ENCODE peak calls at places on chromosomes 12 and 14, in four cellular contexts. C, B, X and M are unnamed samples. For H3K27me3, H3K36me3 and H4K20me1, the result is how much of the 10 kb centered on the place peaks cover.

GRCh38 chr12:19261773-19262172 is 132.2 kb downstream of the PLEKHA5 start:
- DNase-seq in C (no peak), B (peak), X (no peak), M (no peak)

GRCh38 chr14:31388687-31389413 is 31.5 kb downstream of the HEATR5A start:
- DNase-seq in C (peak), B (no peak), X (no peak), M (no peak)

GRCh38 chr14:62234849-62235248 is 472.6 kb downstream of the SNAPC1 start:
- DNase-seq in C (no peak), B (peak), X (no peak), M (no peak)

GRCh38 chr14:68767248-68767645 is 25.6 kb downstream of the ZFP36L1 start:
- DNase-seq in C (no peak), B (no peak), X (no peak), M (no peak)

GRCh38 chr14:96598332-96598928 is 96.2 kb downstream of the PAPOLA start:
- DNase-seq in C (no peak), B (no peak), X (no peak), M (no peak)

GRCh38 chr12:105933671-105934665 is 204.8 kb downstream of the NUAK1 start:
- DNase-seq in C (peak), B (peak), X (peak), M (peak)

GRCh38 chr12:106097011-106097410 is 41.7 kb downstream of the NUAK1 start:
- DNase-seq in C (peak), B (peak), X (no peak), M (no peak)

GRCh38 chr12:46718495-46718894 is 107.3 kb downstream of the SLC38A4 start:
- DNase-seq in C (no peak), B (no peak), X (no peak), M (no peak)

GRCh38 chr12:45336331-45336730 is 120.4 kb downstream of the ANO6 start:
- DNase-seq in C (peak), B (peak), X (peak), M (peak)

GRCh38 chr12:30296486-30296885 is 399.2 kb downstream of the IPO8 start:
- DNase-seq in C (no peak), B (no peak), X (no peak), M (no peak)

GRCh38 chr14:87999282-87999681 is 5.7 kb upstream of the GPR65 start:
- DNase-seq in C (no peak), B (no peak), X (no peak), M (no peak)

GRCh38 chr12:109619002-109619604 is 45.5 kb downstream of the MVK start:
- DNase-seq in C (no peak), B (no peak), X (no peak), M (no peak)

GRCh38 chr14:88592016-88592415 is 29.2 kb downstream of the ZC3H14 start:
- DNase-seq in C (no peak), B (no peak), X (no peak), M (no peak)

GRCh38 chr12:102096855-102097254 is 23.1 kb downstream of the NUP37 start:
- DNase-seq in C (no peak), B (no peak), X (no peak), M (no peak)

GRCh38 chr12:24760162-24760561 is 188.7 kb downstream of the BCAT1 start:
- DNase-seq in C (no peak), B (no peak), X (no peak), M (peak)

GRCh38 chr14:95464524-95464923 is 51.9 kb downstream of the SYNE3 start:
- DNase-seq in C (no peak), B (no peak), X (no peak), M (no peak)

GRCh38 chr12:59322473-59322872 is 273.4 kb upstream of the SLC16A7 start:
- DNase-seq in C (no peak), B (no peak), X (no peak), M (no peak)

GRCh38 chr12:96329018-96329417 is 71.2 kb downstream of the CDK17 start:
- DNase-seq in C (no peak), B (no peak), X (no peak), M (no peak)

GRCh38 chr12:27207626-27208413 is 36.3 kb upstream of the STK38L start:
- DNase-seq in C (no peak), B (peak), X (no peak), M (peak)

GRCh38 chr12:5660271-5660670 is 228.4 kb downstream of the NTF3 start:
- DNase-seq in C (no peak), B (no peak), X (no peak), M (no peak)

GRCh38 chr12:76006028-76006916 is 25.3 kb downstream of the PHLDA1 start:
- DNase-seq in C (no peak), B (no peak), X (no peak), M (no peak)

GRCh38 chr12:90773526-90773925 is 181.4 kb downstream of the CCER1 start:
- DNase-seq in C (peak), B (peak), X (no peak), M (no peak)

GRCh38 chr12:108468149-108468968 is 46.7 kb upstream of the FICD start:
- DNase-seq in C (peak), B (peak), X (no peak), M (peak)

GRCh38 chr12:130212384-130212783 is 50.1 kb downstream of the FZD10 start:
- DNase-seq in C (no peak), B (no peak), X (no peak), M (no peak)

GRCh38 chr14:36556811-36557433 is 25.5 kb downstream of the NKX2-8 start:
- DNase-seq in C (peak), B (peak), X (no peak), M (no peak)

GRCh38 chr14:92400579-92401444 is 77.8 kb downstream of the SLC24A4 start:
- DNase-seq in C (no peak), B (no peak), X (no peak), M (no peak)

GRCh38 chr12:4579305-4580097 is 17.5 kb downstream of the DYRK4 start:
- DNase-seq in C (peak), B (no peak), X (no peak), M (no peak)

GRCh38 chr14:83826838-83827237 is 1703.1 kb upstream of the FLRT2 start:
- DNase-seq in C (peak), B (no peak), X (no peak), M (no peak)

GRCh38 chr14:90900712-90901111 is 84.5 kb upstream of the TTC7B start:
- DNase-seq in C (peak), B (no peak), X (no peak), M (no peak)

GRCh38 chr14:25032092-25032784 is 17.7 kb downstream of the STXBP6 start:
- DNase-seq in C (no peak), B (no peak), X (no peak), M (no peak)

GRCh38 chr14:105075364-105076295 is 10.4 kb upstream of the GPR132 start:
- DNase-seq in C (peak), B (peak), X (no peak), M (no peak)

DNA sequence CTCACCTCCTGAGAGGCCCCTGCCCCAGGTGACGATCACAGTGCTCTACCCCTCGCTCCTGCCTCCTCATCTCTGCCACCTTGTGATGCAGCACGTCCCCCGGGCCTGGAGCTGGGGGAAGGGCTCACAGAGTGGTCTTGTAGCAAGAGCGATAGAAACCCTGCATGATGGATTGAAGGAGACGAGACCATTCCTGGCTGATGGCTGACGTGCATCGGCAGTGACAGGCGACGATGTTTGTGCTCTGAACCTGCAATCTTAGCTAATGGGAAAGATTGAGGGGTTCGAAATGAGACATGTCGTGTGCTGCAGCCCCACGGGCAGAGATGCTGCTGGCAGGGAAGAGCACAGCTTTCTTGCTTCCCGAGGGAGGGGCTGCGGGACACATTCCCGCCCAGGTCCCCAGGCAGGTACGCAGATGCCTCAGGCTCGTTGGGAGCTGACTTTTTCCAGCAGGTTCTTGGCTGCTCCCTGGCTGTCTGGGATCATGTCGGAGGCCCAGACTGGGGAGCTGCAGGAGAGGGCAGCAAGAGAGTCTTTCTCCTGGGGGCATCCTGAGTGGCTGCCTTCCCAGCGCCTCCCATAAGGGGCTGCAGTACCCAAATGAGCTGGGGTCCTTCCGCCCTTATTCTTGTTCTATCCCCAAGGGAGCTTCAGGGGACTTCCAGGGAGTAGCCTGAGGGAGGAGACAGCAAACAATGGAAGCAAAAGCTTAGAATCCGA is 38.7 kb upstream of the GPATCH2L start:
- DNase-seq in C (no peak), B (no peak), X (no peak), M (no peak)
- H3K27me3 ChIP-seq in C (under half), B (under half), X (half or more), M (under half)

DNA sequence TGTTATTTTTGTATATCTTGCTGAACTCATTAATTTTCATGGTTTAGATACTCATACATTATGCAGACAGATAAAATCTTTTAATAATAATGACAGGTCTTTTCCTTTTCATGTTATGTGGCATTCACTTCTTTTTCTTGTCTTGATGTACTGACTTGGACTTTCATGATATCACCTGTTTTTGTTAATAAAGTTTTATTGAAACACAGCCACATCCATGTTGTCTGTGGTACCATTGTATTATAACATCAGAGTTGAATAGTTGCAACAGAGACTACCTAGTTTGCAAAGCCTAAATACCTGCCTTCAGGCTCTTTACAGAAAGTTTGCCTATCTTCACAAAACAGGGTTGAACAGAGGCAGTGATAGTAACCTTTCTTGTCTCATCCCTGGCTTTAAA is 85.1 kb downstream of the RGS6 start:
- DNase-seq in C (no peak), B (no peak), X (no peak), M (no peak)
- H3K36me3 ChIP-seq in C (under half), B (under half), X (under half), M (under half)

DNA sequence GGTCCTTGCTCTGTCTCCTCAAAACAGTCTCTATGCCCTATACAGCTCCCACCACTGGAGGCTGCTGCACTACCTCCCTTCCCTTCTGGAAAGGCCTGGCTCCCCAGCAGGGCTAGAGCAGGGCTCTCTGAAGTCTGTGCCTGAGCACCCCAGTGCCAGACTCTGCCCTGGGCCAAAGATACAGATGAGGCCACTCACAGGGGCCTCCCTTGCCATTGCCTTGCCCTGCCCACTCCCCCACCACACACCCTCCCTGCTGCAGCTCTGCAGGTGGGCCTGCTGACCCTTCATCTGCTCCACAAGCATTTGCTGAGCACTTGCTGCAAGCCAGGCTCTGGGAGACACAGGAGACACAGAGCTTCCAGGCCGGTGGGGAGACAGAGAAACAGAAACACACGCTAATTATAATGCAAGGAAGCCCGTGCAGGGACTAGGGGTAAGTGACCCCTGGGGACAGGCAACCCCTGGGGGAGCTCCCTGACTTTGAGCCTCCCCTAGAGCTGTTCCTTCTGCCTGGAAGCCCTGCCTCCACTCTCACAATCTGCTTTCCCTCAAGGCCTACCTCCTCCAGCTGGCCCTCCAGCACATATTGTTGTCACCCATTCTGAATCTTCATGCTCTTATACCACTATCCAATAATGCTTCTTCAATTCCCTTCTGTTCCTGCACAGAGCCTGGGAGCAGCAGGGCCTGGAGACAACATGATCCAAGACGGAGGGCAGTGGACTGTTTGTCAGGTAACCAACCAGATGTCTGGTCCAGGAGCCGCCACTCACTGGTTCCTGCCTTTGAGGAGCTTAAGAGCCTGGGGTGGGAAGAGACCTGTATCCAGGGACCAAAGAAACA is 32.6 kb upstream of the PNMA1 start:
- DNase-seq in C (no peak), B (no peak), X (no peak), M (no peak)
- H4K20me1 ChIP-seq in C (under half), B (under half), X (under half), M (under half)

DNA sequence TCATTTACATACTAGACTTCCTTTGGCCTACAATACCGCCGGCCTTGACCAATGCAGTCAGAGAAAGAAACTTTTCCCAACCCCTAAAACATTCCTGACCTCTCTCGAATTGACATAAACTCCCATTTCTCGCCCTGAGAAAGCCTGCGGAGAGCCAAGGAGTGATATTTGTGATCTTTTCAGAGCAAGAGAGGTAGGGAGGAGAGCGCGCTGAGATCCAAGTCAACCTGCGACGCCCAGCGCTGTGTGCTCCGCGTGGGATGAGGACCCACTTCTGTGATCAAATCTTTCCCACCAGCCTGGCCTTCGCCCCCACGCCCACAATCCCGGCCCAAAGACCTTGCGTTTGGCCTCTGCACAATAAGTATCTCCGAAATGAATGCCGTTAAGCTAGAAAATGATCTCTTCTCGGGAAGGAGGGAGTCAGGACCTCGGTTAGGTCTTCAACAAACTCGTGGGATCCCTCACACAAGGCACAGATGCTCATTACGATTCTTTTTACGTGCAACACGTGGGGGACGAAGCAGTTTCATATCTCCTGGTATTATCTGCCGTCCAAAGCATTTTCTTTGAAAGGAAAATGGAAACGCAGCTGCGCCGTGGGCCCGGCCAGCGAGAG is 6.3 kb upstream of the NPAS3 start:
- DNase-seq in C (no peak), B (no peak), X (no peak), M (no peak)
- H3K27me3 ChIP-seq in C (under half), B (half or more), X (under half), M (under half)

GRCh38 chr12:72511906-72512305 is 239.7 kb downstream of the TRHDE start:
- DNase-seq in C (peak), B (peak), X (no peak), M (peak)
- H3K36me3 ChIP-seq in C (under half), B (under half), X (under half), M (under half)

GRCh38 chr14:103749452-103749851 is 33.8 kb downstream of the ZFYVE21 start:
- DNase-seq in C (no peak), B (no peak), X (no peak), M (no peak)
- H4K20me1 ChIP-seq in C (under half), B (under half), X (under half), M (under half)

GRCh38 chr12:51864701-51865469 is 16.4 kb upstream of the FIGNL2 start:
- DNase-seq in C (no peak), B (no peak), X (no peak), M (no peak)
- H3K27me3 ChIP-seq in C (under half), B (under half), X (half or more), M (under half)

DNA sequence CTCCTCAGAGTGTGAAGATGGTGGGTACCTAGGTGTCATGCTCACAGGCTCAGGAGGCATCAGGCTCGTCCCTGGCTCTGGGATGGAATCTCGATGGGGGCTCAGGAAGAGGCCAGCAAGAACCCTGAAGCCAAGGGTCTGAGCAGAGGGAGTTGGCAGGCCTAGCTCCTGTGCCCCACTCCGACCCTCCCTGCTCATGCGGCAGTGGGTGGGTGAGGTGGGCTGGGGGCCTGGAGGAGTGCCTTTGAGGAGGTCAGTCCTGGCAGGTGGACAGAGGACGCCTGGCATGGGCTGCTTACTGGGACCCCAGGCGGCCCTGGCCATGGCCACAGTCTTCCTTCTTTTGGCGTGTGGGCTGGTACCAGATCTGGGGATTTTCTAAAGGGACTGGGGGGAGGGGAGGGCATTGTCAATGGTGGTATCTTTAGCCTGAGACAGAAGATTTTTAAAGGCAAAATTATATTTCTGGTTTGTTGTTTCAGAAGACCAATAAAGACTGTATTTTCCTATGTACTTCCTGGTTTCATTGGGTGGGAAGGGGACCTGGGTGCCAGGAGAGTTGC is 16.0 kb downstream of the LRTM2 start:
- DNase-seq in C (no peak), B (no peak), X (no peak), M (no peak)
- H3K36me3 ChIP-seq in C (under half), B (under half), X (under half), M (under half)

DNA sequence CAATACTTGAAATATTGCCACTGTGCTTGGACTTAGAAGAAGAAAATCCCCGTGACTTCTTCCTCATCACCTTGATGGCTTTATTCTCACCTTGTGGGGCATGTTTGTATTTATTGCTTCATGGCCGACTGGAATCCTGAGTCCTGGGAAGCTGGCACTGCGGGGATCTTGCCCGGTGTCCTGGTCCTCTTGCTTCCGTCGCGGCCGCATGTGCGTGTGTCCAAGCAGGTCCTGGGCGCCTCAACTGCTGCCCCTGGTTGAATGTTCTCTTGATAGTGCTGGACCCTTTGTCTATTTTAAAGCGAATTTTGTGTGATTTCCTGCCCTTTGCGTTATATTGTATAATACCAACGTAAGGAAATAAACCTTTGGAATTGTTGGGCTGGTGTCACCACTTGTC is 6.3 kb upstream of the PUS1 start:
- DNase-seq in C (no peak), B (no peak), X (no peak), M (no peak)
- H4K20me1 ChIP-seq in C (under half), B (under half), X (under half), M (under half)

DNA sequence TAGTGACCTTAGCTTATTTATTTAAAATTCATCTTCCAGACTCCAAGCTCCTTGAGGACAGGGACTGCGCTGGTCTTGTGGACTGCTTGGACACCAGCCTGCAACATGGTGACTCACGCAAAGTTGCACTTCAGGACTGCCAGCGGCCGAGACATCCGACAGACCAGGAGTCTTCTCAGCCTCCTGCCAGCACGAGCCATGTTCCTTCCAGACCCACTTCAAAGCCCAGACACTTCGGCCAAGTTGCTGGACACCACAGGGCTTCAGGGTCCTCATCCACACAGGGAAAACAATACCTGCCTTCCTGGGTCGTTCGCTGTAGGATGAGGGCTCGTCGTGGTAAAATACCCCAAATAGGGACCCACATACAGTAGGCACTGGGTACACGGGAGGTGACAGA is 88.7 kb downstream of the BCL11B start:
- DNase-seq in C (no peak), B (no peak), X (no peak), M (no peak)
- H3K27me3 ChIP-seq in C (under half), B (under half), X (half or more), M (under half)